ENCODE peak calls at places on chromosomes 2 and 18, in four cellular contexts. U is esophagus squamous epithelium, B is breast epithelium, F is A549. T is an unnamed sample.

GRCh38 chr2:74947703-74948102 is 10.7 kb upstream of the POLE4 start:
- DNase-seq in U (no peak), B (no peak), F (no peak), T (no peak)

GRCh38 chr2:237026981-237027711 is 58.5 kb upstream of the COPS8 start:
- DNase-seq in U (no peak), B (peak; percentile 75), F (peak; percentile 78), T (no peak)

GRCh38 chr2:168397629-168398028 is 58.4 kb upstream of the CERS6 start:
- DNase-seq in U (no peak), B (no peak), F (no peak), T (no peak)

GRCh38 chr2:73933194-73933593 is 6.5 kb downstream of the DGUOK start:
- DNase-seq in U (no peak), F (no peak), B (no peak), T (no peak)

GRCh38 chr2:23513245-23513880 is 128.4 kb downstream of the KLHL29 start:
- DNase-seq in B (no peak), F (no peak), U (no peak), T (no peak)

GRCh38 chr2:129396980-129397599 is 582.4 kb upstream of the RAB6C start:
- DNase-seq in F (peak; percentile 39), U (no peak), B (no peak), T (no peak)

GRCh38 chr2:86039963-86040655 is 65.6 kb downstream of the POLR1A start:
- DNase-seq in B (peak; percentile 7), U (no peak), F (no peak), T (no peak)

GRCh38 chr18:34650121-34650545 is 60.0 kb upstream of the DTNA start:
- DNase-seq in U (no peak), B (no peak), F (no peak), T (no peak)

GRCh38 chr18:49521251-49521650 is 34.2 kb upstream of the C18orf32 start:
- DNase-seq in U (no peak), B (no peak), F (no peak), T (no peak)

GRCh38 chr2:11872948-11873269 is 126.5 kb downstream of the LPIN1 start:
- DNase-seq in F (no peak), U (no peak), B (no peak), T (no peak)

GRCh38 chr2:12005886-12006681 is 259.7 kb downstream of the LPIN1 start:
- DNase-seq in B (peak; percentile 28), U (no peak), F (no peak), T (no peak)

GRCh38 chr18:45321520-45321919 is 293.8 kb upstream of the SLC14A2 start:
- DNase-seq in U (no peak), F (no peak), B (no peak), T (no peak)

GRCh38 chr2:225337183-225337582 is 62.3 kb upstream of the NYAP2 start:
- DNase-seq in U (no peak), F (no peak), B (no peak), T (no peak)

GRCh38 chr2:192286093-192286701 is 91.5 kb upstream of the TMEFF2 start:
- DNase-seq in F (peak; percentile 53), U (no peak), B (no peak), T (no peak)

GRCh38 chr2:236054661-236055060 is 113.5 kb downstream of the GBX2 start:
- DNase-seq in U (no peak), F (no peak), B (no peak), T (no peak)

GRCh38 chr2:181536730-181537129 is 79.5 kb downstream of the ITGA4 start:
- DNase-seq in U (no peak), B (no peak), F (no peak), T (no peak)

GRCh38 chr2:66700181-66700686 is 265.3 kb downstream of the MEIS1 start:
- DNase-seq in B (no peak), U (no peak), F (no peak), T (no peak)

GRCh38 chr18:70234667-70235459 is 29.4 kb upstream of the RTTN start:
- DNase-seq in F (peak; percentile 64), U (no peak), B (peak; percentile 29), T (no peak)
- H3K4me3 ChIP-seq in F (no peak overlapping the region), U (no peak overlapping the region), B (no peak overlapping the region), T (no peak overlapping the region)

DNA sequence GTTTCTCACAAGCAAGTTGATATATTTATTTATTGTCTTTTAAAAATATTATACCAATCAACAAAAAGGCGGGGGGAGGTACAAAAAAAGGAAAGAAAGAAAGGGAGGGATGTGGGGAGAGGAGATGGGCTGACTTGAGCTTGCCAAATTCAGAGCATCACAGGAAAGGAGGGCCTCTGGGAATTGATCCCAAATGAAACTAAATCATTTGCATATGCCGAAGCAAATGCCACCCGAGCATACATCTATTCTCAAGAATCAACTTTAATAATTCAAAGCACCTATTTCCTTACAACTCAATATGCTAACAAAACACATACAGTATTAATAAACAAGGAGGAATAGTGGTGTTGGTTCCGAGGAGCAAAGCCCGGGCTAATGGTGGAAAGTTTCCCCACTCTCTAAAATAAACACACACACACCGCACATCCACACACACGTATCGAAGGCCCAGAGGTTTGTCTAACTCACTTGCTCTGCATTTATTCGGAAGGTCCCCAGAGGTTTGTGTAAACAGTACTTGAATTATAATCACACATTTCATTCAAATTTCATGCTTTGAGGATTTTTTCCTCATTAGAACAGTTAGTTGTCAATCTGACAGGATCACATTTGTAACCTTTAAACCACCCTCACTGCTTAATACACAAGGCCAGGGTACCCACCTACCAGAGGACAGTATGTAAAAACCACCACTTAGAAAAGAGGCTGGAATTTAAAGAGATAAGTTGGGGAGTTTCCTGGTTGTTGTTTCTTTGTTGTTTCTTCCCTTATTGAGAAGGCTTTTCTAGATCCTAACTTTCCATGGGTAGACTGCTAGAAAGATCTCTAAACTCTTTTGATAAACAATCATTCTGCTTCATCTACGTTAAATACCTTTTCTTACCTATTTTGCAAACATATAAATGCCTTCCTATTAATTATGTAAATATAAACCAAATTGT is 264.7 kb downstream of the TCF4 start:
- DNase-seq in B (no peak), U (no peak), F (no peak), T (no peak)
- H3K4me3 ChIP-seq in B (peak overlapping the region; percentile 60), U (peak overlapping the region; percentile 78), F (no peak overlapping the region), T (peak overlapping the region; percentile 79)

DNA sequence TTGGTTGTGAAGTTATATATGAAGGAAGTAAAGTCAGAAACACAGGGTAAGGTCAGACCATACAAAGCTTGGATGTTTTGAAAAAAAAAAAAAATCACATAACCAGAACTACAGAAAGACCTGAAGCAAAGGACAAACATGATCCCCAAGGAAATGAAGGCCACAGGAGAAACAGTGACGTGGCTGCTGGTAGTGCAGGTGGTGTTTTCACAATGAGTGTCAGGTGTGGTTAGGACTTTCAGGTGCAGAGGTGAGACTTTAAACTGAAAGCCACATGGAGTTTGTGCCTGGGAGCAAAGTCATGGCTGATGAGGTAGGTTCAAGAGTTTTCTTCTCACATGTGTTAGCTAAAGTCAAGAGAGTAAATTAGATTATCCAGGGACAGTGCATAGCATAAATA is 270.7 kb downstream of the PIEZO2 start:
- DNase-seq in B (no peak), U (no peak), F (no peak), T (no peak)
- H3K4me3 ChIP-seq in B (no peak overlapping the region), U (no peak overlapping the region), F (no peak overlapping the region), T (no peak overlapping the region)

GRCh38 chr2:212145111-212145510 is 393.5 kb downstream of the ERBB4 start:
- DNase-seq in U (no peak), B (no peak), F (no peak), T (no peak)
- H3K4me3 ChIP-seq in U (no peak overlapping the region), B (no peak overlapping the region), F (no peak overlapping the region), T (peak overlapping the region; percentile 10)

GRCh38 chr2:160281213-160281612 is 81.1 kb upstream of the ITGB6 start:
- DNase-seq in F (no peak), B (no peak), U (no peak), T (no peak)
- H3K4me3 ChIP-seq in F (no peak overlapping the region), B (no peak overlapping the region), U (no peak overlapping the region), T (no peak overlapping the region)